ENCODE peak calls at places on chromosomes 11 and 22, in nine cellular contexts. F, C, I, W, A, N, E, O and M are unnamed samples.

GRCh38 chr11:106086850-106087249 is 9.4 kb downstream of the AASDHPPT start:
- DNase-seq in O (no peak), A (no peak), E (no peak), F (no peak), I (no peak), C (no peak), W (no peak), N (no peak), M (no peak)

GRCh38 chr11:76512851-76513653 is 68.2 kb downstream of the EMSY start:
- DNase-seq in O (no peak), N (no peak), F (no peak), W (no peak), I (peak), C (no peak), E (no peak), A (peak), M (no peak)

GRCh38 chr22:19876314-19876940 is 21.8 kb upstream of the GNB1L start:
- DNase-seq in W (peak), E (no peak), A (no peak), C (no peak), O (no peak), N (no peak), I (no peak), F (no peak), M (no peak)

GRCh38 chr11:813440-814096 is 3.8 kb downstream of the RPLP2 start:
- DNase-seq in C (no peak), I (no peak), A (peak), E (no peak), W (no peak), O (no peak), N (no peak), F (no peak), M (no peak)

GRCh38 chr11:95154514-95154913 is 64.9 kb downstream of the ENDOD1 start:
- DNase-seq in E (peak), A (peak), O (peak), N (peak), C (peak), I (peak), F (peak), W (peak), M (peak)

GRCh38 chr22:43957871-43958270 is 2.6 kb downstream of the SAMM50 start:
- DNase-seq in F (no peak), O (no peak), E (no peak), A (peak), C (no peak), N (no peak), I (peak), W (no peak), M (no peak)

GRCh38 chr11:4072668-4073285 is 21.8 kb upstream of the RRM1 start:
- DNase-seq in N (peak), E (peak), C (peak), I (peak), F (peak), W (peak), O (peak), A (peak), M (peak)

GRCh38 chr22:20807315-20807752 is 33.4 kb downstream of the SERPIND1 start:
- DNase-seq in N (no peak), I (peak), F (no peak), W (no peak), E (no peak), O (no peak), A (peak), C (no peak), M (no peak)

GRCh38 chr22:30232716-30233218 is 13.8 kb downstream of the LIF start:
- DNase-seq in I (no peak), C (no peak), E (no peak), O (no peak), N (no peak), A (peak), F (no peak), W (no peak), M (no peak)

GRCh38 chr11:120778692-120779490 is 245.0 kb upstream of the TBCEL start:
- DNase-seq in N (no peak), F (no peak), A (no peak), I (no peak), E (no peak), W (no peak), C (no peak), O (no peak), M (no peak)

GRCh38 chr11:122098223-122098980 is 17.6 kb downstream of the BLID start:
- DNase-seq in W (no peak), I (peak), F (no peak), O (no peak), C (no peak), A (no peak), N (no peak), E (no peak), M (no peak)

GRCh38 chr11:40315122-40315521 is 1144.3 kb downstream of the LRRC4C start:
- DNase-seq in C (no peak), I (no peak), O (no peak), E (no peak), A (no peak), W (no peak), N (no peak), F (no peak), M (no peak)

GRCh38 chr11:69480547-69481392 is 693 bp upstream of the LINC01488 start:
- DNase-seq in F (no peak), O (no peak), W (peak), N (no peak), E (no peak), A (peak), C (no peak), I (no peak), M (no peak)

GRCh38 chr11:115504279-115505158 is at the start of gene CADM1:
- DNase-seq in C (peak), I (peak), N (peak), A (peak), E (peak), O (peak), F (peak), W (peak), M (peak)

GRCh38 chr11:107689317-107690202 is 22.3 kb downstream of the SLN start:
- DNase-seq in I (peak), O (peak), F (peak), N (peak), W (peak), C (peak), E (peak), A (peak), M (peak)

GRCh38 chr22:49305966-49306631 is 521.6 kb downstream of the BRD1 start:
- DNase-seq in E (no peak), C (no peak), W (peak), O (no peak), A (no peak), I (no peak), F (no peak), N (peak), M (no peak)

GRCh38 chr11:69010361-69010891 is 2.6 kb downstream of the MRGPRF start:
- DNase-seq in C (no peak), A (no peak), I (peak), N (no peak), W (no peak), E (no peak), O (no peak), F (no peak), M (no peak)